ENCODE peak calls at places on chromosomes 12 and 14, in six cellular contexts. V, O, E, C, I and P are unnamed samples.
A peak's percentile ranks its signal among the peaks of the same experiment; 100 is the strongest.

GRCh38 chr14:93011650-93012317 is 88.8 kb downstream of the CHGA start:
- DNase-seq in V (no peak), O (no peak), E (no peak), C (no peak), I (no peak), P (no peak)

GRCh38 chr12:50636505-50636904 is 127.4 kb upstream of the ATF1 start:
- DNase-seq in V (no peak), O (no peak), E (no peak), C (no peak), I (no peak), P (no peak)

GRCh38 chr12:109719123-109720022 is 5.7 kb downstream of the FAM222A start:
- DNase-seq in V (no peak), O (no peak), E (no peak), C (no peak), I (no peak), P (no peak)

GRCh38 chr14:103718572-103718971 is 3.0 kb downstream of the ZFYVE21 start:
- DNase-seq in V (peak; percentile 63), O (no peak), E (no peak), C (peak; percentile 65), I (no peak), P (no peak)

GRCh38 chr14:75648066-75648838 is 12.4 kb downstream of the ERG28 start:
- DNase-seq in V (peak; percentile 95), O (no peak), E (no peak), C (peak; percentile 18), I (no peak), P (no peak)

GRCh38 chr14:75711796-75712211 is 50.8 kb downstream of the TTLL5 start:
- DNase-seq in V (peak; percentile 84), O (peak; percentile 28), E (no peak), C (peak; percentile 43), I (peak; percentile 75), P (no peak)

GRCh38 chr12:113333877-113334785 is 778 bp downstream of the SLC8B1 start:
- DNase-seq in V (no peak), O (no peak), E (peak; percentile 55), C (no peak), I (peak; percentile 87), P (peak; percentile 80)

GRCh38 chr14:64507376-64508156 is 3.0 kb downstream of the ZBTB1 start:
- DNase-seq in V (peak; percentile 15), O (no peak), E (no peak), C (no peak), I (no peak), P (no peak)

GRCh38 chr14:22814945-22815713 is at the start of gene SLC7A7:
- DNase-seq in V (peak; percentile 60), O (no peak), E (peak; percentile 58), C (no peak), I (no peak), P (no peak)

GRCh38 chr12:133057446-133057845 is 20.1 kb downstream of the ZNF84 start:
- DNase-seq in V (peak; percentile 6), O (no peak), E (no peak), C (no peak), I (no peak), P (no peak)

GRCh38 chr14:65496178-65496993 is 83.9 kb downstream of the FUT8 start:
- DNase-seq in V (peak; percentile 38), O (no peak), E (no peak), C (no peak), I (no peak), P (no peak)

GRCh38 chr12:75389061-75389460 is 1.8 kb upstream of the GLIPR1L2 start:
- DNase-seq in V (peak; percentile 5), O (no peak), E (no peak), C (no peak), I (no peak), P (no peak)

GRCh38 chr12:52788876-52789636 is 6.9 kb downstream of the KRT3 start:
- DNase-seq in V (no peak), O (no peak), E (no peak), C (no peak), I (no peak), P (no peak)

GRCh38 chr14:99137001-99137700 is 134.8 kb downstream of the BCL11B start:
- DNase-seq in V (no peak), O (no peak), E (no peak), C (no peak), I (no peak), P (no peak)

GRCh38 chr12:107091381-107091780 is 2.0 kb downstream of the CRY1 start:
- DNase-seq in V (peak; percentile 85), O (no peak), E (no peak), C (peak; percentile 28), I (no peak), P (no peak)

GRCh38 chr14:68464716-68465115 is 328.2 kb downstream of the ZFP36L1 start:
- DNase-seq in V (peak; percentile 25), O (no peak), E (no peak), C (no peak), I (no peak), P (no peak)

GRCh38 chr12:107818984-107819383 is 44.5 kb downstream of the ASCL4 start:
- DNase-seq in V (no peak), O (no peak), E (no peak), C (no peak), I (no peak), P (no peak)

GRCh38 chr12:66539451-66539850 is 139.4 kb downstream of the GRIP1 start:
- DNase-seq in V (no peak), O (no peak), E (no peak), C (no peak), I (no peak), P (no peak)

GRCh38 chr12:30729547-30729946 is 25.2 kb downstream of the CAPRIN2 start:
- DNase-seq in V (no peak), O (no peak), E (no peak), C (no peak), I (no peak), P (no peak)

GRCh38 chr12:30726647-30727046 is 28.1 kb downstream of the CAPRIN2 start:
- DNase-seq in V (no peak), O (no peak), E (no peak), C (no peak), I (no peak), P (no peak)

GRCh38 chr12:30730011-30730410 is 24.7 kb downstream of the CAPRIN2 start:
- DNase-seq in V (no peak), O (no peak), E (no peak), C (no peak), I (no peak), P (no peak)

DNA sequence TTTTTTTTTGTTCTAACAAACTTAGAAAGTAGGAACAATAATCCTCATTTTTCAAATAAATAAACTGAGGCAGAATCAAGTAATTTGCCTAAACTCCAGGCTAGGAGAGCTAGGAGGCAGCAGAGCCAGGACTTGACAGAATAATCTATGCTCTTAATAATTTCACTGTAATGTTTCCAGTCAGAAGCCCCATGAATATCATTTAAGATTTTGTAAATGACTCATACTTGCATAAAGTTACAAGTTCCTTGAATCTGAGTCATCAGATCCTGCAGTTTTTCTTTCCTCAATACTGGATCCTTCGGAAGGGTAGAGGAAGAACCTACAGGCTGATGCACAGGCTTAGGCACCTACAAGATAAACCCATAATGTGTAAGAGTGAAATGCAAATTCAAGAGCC is 29.0 kb downstream of the CAPRIN2 start:
- DNase-seq in V (peak; percentile 81), O (no peak), E (no peak), C (no peak), I (no peak), P (no peak)
- TF ChIP-seq CTCF in V (no peak), O (no peak), E (no peak), C (no peak), I (no peak), P (no peak)

GRCh38 chr14:51805541-51805940 is 54.9 kb upstream of the GNG2 start:
- DNase-seq in V (no peak), O (no peak), E (no peak), C (no peak), I (no peak), P (no peak)
- TF ChIP-seq CTCF in V (peak; percentile 34), O (no peak), E (no peak), C (no peak), I (no peak), P (no peak)

DNA sequence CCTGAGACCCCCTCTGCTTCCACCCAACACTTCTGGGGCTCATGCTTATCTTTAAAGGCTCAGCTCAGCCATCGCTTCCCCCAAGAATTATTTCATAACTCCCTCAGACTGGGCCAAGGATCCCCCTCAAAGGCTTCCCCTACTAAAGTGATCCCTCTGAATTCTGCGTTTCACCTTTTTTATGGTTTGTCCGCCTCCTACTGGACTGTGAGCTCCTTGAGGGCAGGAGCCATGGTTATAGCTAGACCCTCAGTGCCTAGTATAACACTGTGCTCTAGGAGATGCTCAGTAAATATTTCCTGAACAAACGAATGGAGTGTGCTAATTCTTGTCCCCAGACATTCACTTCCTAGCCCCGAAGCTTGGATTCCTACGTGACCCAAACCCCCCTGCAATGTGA is 20.5 kb upstream of the SRRM4 start:
- DNase-seq in V (no peak), O (no peak), E (no peak), C (no peak), I (no peak), P (no peak)
- TF ChIP-seq CTCF in V (no peak), O (no peak), E (no peak), C (no peak), I (no peak), P (no peak)

GRCh38 chr14:35988550-35988949 is 162.4 kb downstream of the BRMS1L start:
- DNase-seq in V (no peak), O (no peak), E (no peak), C (no peak), I (no peak), P (no peak)
- TF ChIP-seq CTCF in V (no peak), O (no peak), E (no peak), C (no peak), I (no peak), P (no peak)

GRCh38 chr12:32440120-32440865 is 40.9 kb downstream of the FGD4 start:
- DNase-seq in V (no peak), O (no peak), E (no peak), C (no peak), I (no peak), P (no peak)
- TF ChIP-seq CTCF in V (no peak), O (no peak), E (no peak), C (no peak), I (no peak), P (no peak)

DNA sequence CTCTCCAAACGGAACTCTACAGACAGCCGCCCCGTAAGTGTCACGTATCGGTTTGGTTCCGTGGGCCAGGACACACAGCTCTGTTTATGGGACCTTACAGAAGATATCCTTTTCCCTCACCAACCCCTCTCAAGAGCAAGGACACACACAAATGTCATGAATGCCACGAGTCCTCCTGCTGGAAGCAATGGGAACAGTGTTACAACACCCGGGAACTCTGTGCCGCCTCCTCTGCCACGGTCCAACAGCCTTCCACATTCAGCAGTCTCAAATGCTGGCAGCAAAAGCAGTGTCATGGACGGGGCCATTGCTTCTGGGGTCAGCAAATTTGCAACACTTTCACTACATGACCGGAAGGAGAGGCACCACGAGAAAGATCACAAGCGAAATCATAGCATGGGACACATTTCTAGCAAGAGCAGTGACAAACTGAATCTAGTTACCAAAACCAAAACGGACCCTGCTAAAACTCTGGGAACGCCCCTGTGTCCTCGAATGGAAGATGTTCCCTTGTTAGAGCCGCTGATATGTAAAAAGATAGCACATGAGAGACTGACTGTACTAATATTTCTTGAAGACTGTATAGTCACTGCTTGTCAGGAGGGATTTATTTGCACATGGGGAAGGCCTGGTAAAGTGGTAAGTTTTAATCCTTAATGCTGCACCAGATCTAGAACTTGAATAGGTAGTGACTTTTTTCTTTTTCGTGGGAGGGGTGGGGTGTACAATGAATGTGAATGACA is 69.7 kb downstream of the WDR20 start:
- DNase-seq in V (peak; percentile 32), O (no peak), E (no peak), C (no peak), I (no peak), P (peak; percentile 22)
- TF ChIP-seq CTCF in V (peak; percentile 13), O (no peak), E (no peak), C (no peak), I (no peak), P (no peak)